ENCODE peak calls at places on chromosomes 3 and 15, in eight cellular contexts. K, M, X, C, T, O, H and V are unnamed samples.

GRCh38 chr3:32200490-32200889 is 38.0 kb upstream of the CMTM8 start:
- DNase-seq in K (peak; percentile 86), M (no peak), X (no peak), C (no peak), T (peak; percentile 92), O (peak; percentile 93), H (no peak), V (no peak)

GRCh38 chr3:119013951-119014350 is 20.7 kb downstream of the IGSF11 start:
- DNase-seq in K (no peak), M (no peak), X (no peak), C (no peak), T (no peak), O (no peak), H (no peak), V (no peak)

GRCh38 chr3:13530241-13531009 is 18.5 kb upstream of the FBLN2 start:
- DNase-seq in K (peak; percentile 86), M (no peak), X (no peak), C (peak; percentile 52), T (no peak), O (no peak), H (no peak), V (no peak)

GRCh38 chr3:18888370-18888769 is 259.9 kb upstream of the KCNH8 start:
- DNase-seq in K (no peak), M (no peak), X (no peak), C (no peak), T (no peak), O (no peak), H (no peak), V (no peak)

GRCh38 chr15:39578851-39579486 is 1.9 kb upstream of the THBS1 start:
- DNase-seq in K (no peak), M (no peak), X (no peak), C (no peak), T (no peak), O (peak; percentile 13), H (peak; percentile 83), V (no peak)

GRCh38 chr3:138328341-138328740 is 1.3 kb downstream of the NME9 start:
- DNase-seq in K (no peak), M (no peak), X (no peak), C (no peak), T (no peak), O (peak; percentile 53), H (peak; percentile 77), V (no peak)

GRCh38 chr3:159711560-159712333 is 276.9 kb upstream of the IL12A start:
- DNase-seq in K (peak; percentile 53), M (no peak), X (no peak), C (peak; percentile 80), T (peak; percentile 96), O (peak; percentile 97), H (no peak), V (no peak)

GRCh38 chr3:122331886-122332285 is 6.8 kb downstream of the CSTA start:
- DNase-seq in K (no peak), M (no peak), X (no peak), C (no peak), T (no peak), O (no peak), H (no peak), V (no peak)

GRCh38 chr3:187773233-187773962 is 28.1 kb upstream of the BCL6 start:
- DNase-seq in K (no peak), M (no peak), X (no peak), C (no peak), T (no peak), O (no peak), H (no peak), V (no peak)

GRCh38 chr3:172355836-172356235 is 92.4 kb downstream of the GHSR start:
- DNase-seq in K (no peak), M (no peak), X (no peak), C (peak; percentile 83), T (peak; percentile 71), O (peak; percentile 94), H (no peak), V (no peak)

GRCh38 chr15:50880221-50880620 is 28.3 kb upstream of the AP4E1 start:
- DNase-seq in K (no peak), M (no peak), X (no peak), C (no peak), T (no peak), O (no peak), H (no peak), V (no peak)

GRCh38 chr3:81962396-81962795 is 201.0 kb upstream of the GBE1 start:
- DNase-seq in K (no peak), M (no peak), X (no peak), C (peak; percentile 59), T (no peak), O (peak; percentile 12), H (no peak), V (no peak)

GRCh38 chr15:75069301-75069925 is 46.0 kb downstream of the PPCDC start:
- DNase-seq in K (no peak), M (no peak), X (peak; percentile 42), C (no peak), T (no peak), O (no peak), H (no peak), V (no peak)

GRCh38 chr3:58013973-58014649 is 5.9 kb downstream of the FLNB start:
- DNase-seq in K (peak; percentile 79), M (no peak), X (no peak), C (no peak), T (peak; percentile 76), O (peak; percentile 94), H (no peak), V (no peak)

GRCh38 chr3:182979103-182979697 is 1.1 kb downstream of the DCUN1D1 start:
- DNase-seq in K (no peak), M (no peak), X (no peak), C (peak; percentile 18), T (no peak), O (no peak), H (no peak), V (no peak)

GRCh38 chr3:128903501-128903900 is 24.1 kb downstream of the ACAD9 start:
- DNase-seq in K (no peak), M (no peak), X (no peak), C (no peak), T (no peak), O (no peak), H (no peak), V (no peak)

DNA sequence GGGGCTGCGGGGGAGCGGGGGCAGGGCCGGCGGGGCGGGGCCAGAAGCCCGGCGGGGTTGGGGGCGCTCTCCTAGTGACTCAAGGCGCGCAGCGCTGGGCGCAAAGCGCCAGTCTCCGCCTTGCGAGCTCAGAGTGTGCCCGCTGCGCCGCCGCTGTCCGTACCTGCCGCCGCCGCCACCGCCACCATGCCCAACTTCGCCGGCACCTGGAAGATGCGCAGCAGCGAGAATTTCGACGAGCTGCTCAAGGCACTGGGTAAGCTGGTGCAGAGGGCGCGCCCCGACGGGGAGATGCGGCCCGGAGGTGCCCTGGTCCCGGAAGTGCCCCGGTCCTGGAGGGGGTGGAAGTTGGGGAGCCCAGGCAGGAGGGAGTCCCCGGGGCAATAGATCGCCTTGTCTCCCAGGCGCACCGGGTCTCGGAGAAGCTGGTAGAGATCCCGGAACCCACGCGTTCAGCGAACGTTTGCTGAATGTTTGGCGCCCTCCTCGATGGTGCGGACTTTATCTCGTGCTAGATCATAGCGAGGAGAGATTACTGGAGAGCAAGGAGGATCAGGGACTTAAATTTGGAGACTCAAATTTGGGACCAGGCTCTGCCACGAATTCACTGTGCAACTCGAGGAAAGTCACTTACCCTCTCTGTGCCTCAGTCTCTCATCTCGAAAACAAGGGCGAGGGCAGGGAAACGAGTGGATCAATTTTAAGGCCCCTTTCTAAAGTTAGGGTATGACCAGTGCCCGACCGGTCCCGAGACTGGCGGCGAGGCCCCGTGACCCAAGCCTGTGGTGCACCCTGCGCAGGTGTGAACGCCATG is at the start of gene CRABP1:
- DNase-seq in K (no peak), M (no peak), X (no peak), C (peak; percentile 34), T (no peak), O (no peak), H (no peak), V (no peak)
- H3K4me3 ChIP-seq in K (no peak within 1 kb of the TSS), M (no peak within 1 kb of the TSS), X (no peak within 1 kb of the TSS), C (no peak within 1 kb of the TSS), T (no peak within 1 kb of the TSS), O (no peak within 1 kb of the TSS), H (no peak within 1 kb of the TSS), V (no peak within 1 kb of the TSS)

DNA sequence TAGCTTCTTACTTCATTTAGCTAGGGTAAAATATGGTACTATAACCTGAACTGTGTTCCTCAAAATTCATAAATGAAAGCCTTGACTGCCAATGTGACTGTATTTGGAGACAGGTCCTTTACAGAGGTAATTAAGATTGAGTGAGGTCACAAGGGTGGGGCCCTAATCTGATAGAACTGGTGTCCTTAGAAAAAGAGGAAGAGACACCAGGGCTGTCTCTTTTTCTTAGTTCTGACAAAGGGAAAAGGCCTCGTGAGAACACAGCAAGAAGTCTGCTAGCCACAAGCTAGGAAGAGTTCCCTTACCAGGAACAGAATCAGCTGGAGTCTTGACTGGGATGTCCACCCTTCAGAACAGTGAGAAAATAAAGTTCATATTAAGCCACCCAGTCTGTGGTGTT is 162.7 kb downstream of the GMNC start:
- DNase-seq in K (no peak), M (no peak), X (no peak), C (no peak), T (no peak), O (no peak), H (no peak), V (no peak)
- H3K4me3 ChIP-seq in K (no peak overlapping the region), M (no peak overlapping the region), X (no peak overlapping the region), C (no peak overlapping the region), T (no peak overlapping the region), O (no peak overlapping the region), H (no peak overlapping the region), V (no peak overlapping the region)

DNA sequence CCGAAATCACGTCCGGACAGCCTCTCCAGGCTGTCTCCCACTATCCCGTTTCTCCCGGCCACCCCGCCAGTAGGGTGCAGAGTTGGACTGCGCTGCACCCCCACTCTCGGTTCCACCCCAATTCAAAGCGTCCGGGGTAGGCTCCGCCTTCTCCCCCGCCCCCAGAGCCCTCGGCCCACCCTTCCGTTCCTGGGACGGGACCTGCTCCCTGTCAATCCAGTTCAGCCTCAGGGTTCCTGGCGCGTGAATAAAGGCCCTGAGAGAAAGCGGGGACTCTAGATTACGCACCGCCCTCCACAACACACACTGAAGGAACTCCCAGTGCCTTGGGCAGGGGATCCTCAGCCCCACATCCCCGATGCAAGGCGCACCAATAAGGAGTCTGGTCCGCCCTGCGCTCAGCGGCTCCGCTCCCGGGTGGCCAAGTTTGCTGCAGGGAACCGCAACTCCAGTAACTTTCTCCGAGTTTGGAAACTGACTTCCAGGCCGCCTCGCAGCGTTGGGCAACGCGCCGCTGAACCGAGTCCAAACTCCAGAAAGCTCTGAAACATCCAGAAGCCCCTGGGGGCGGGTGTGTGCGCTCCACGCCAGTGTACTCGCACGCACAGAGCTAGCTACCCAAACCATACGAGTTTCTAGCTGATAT is 1.9 kb downstream of the ADAMTS9 start:
- DNase-seq in K (peak; percentile 96), M (no peak), X (peak; percentile 95), C (peak; percentile 76), T (peak; percentile 86), O (peak; percentile 89), H (peak; percentile 96), V (no peak)
- H3K4me3 ChIP-seq in K (peak overlapping the region; percentile 72), M (no peak overlapping the region), X (peak overlapping the region; percentile 74), C (peak overlapping the region; percentile 49), T (peak overlapping the region; percentile 78), O (peak overlapping the region; percentile 70), H (peak overlapping the region; percentile 84), V (no peak overlapping the region)

DNA sequence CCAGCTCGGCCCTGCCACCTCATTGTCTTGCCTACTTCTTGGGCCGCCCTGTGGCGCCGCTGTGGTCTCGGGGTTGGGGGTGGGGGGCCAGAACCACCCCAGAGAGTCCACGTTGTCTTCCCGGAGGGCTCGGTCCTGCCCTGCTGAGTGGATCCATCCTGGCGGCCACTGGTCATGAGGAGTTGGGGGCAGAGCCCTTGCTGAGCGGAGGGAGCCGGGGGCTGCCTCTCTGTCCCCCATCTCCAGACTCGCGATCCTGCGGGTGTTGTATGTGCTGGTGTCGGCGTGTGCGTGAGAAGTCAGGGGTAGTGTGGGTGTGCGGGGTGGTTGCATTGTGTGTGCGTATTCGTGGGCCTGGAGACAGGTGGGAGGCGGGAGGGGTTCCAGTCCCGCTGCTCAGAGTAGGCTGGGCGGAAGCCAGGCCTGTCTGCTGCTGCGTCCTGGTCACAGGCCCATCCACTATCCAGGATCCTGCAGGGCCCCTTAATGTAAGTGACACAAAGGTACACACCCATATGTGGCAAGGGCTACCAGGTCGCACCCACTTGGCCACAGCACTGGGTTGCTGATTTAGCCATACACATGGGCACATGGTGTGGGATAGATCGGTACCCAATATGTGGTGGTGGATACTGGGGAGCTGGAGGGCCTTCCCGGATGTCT is 30.7 kb downstream of the NBEAL2 start:
- DNase-seq in K (peak; percentile 62), M (no peak), X (peak; percentile 74), C (no peak), T (no peak), O (peak; percentile 22), H (no peak), V (no peak)
- H3K4me3 ChIP-seq in K (peak overlapping the region; percentile 46), M (no peak overlapping the region), X (peak overlapping the region; percentile 63), C (peak overlapping the region; percentile 30), T (peak overlapping the region; percentile 54), O (peak overlapping the region; percentile 57), H (peak overlapping the region; percentile 73), V (peak overlapping the region; percentile 32)